ENCODE peak calls at places on chromosomes 1 and 21, in ten cellular contexts. One of them, this sample, is unnamed.
A peak's percentile ranks its signal among the peaks of the same experiment; 100 is the strongest.

GRCh38 chr1:67952071-67952470 is 98.4 kb downstream of the DIRAS3 start:
- DNase-seq in suprapubic skin: no peak
- DNase-seq in mammary epithelial cell: peak; percentile 10
- DNase-seq in body of pancreas: no peak
- DNase-seq in cardiac muscle cell: peak; percentile 73
- DNase-seq in left ventricle myocardium inferior: no peak
- DNase-seq in IMR-90: peak; percentile 56
- DNase-seq in heart right ventricle: no peak
- DNase-seq in psoas muscle: no peak
- DNase-seq in fibroblast of lung: peak; percentile 84
- DNase-seq in this sample: no peak

GRCh38 chr1:56034222-56034621 is 545.1 kb downstream of the PLPP3 start:
- DNase-seq in suprapubic skin: no peak
- DNase-seq in mammary epithelial cell: no peak
- DNase-seq in body of pancreas: no peak
- DNase-seq in cardiac muscle cell: peak; percentile 64
- DNase-seq in left ventricle myocardium inferior: no peak
- DNase-seq in IMR-90: peak; percentile 75
- DNase-seq in heart right ventricle: no peak
- DNase-seq in psoas muscle: no peak
- DNase-seq in fibroblast of lung: peak; percentile 67
- DNase-seq in this sample: no peak

GRCh38 chr1:206923009-206923960 is 1.5 kb upstream of the FCMR start:
- DNase-seq in suprapubic skin: no peak
- DNase-seq in mammary epithelial cell: no peak
- DNase-seq in body of pancreas: no peak
- DNase-seq in cardiac muscle cell: no peak
- DNase-seq in left ventricle myocardium inferior: no peak
- DNase-seq in IMR-90: no peak
- DNase-seq in heart right ventricle: no peak
- DNase-seq in psoas muscle: peak; percentile 52
- DNase-seq in fibroblast of lung: no peak
- DNase-seq in this sample: no peak

GRCh38 chr1:25080294-25081209 is 150.5 kb upstream of the RUNX3 start:
- DNase-seq in suprapubic skin: no peak
- DNase-seq in mammary epithelial cell: peak; percentile 56
- DNase-seq in body of pancreas: no peak
- DNase-seq in cardiac muscle cell: peak; percentile 23
- DNase-seq in left ventricle myocardium inferior: no peak
- DNase-seq in IMR-90: peak; percentile 14
- DNase-seq in heart right ventricle: no peak
- DNase-seq in psoas muscle: no peak
- DNase-seq in fibroblast of lung: peak; percentile 15
- DNase-seq in this sample: no peak

GRCh38 chr21:45110873-45111624 is 36.7 kb downstream of the ADARB1 start:
- DNase-seq in suprapubic skin: no peak
- DNase-seq in mammary epithelial cell: no peak
- DNase-seq in body of pancreas: no peak
- DNase-seq in cardiac muscle cell: no peak
- DNase-seq in left ventricle myocardium inferior: no peak
- DNase-seq in IMR-90: no peak
- DNase-seq in heart right ventricle: no peak
- DNase-seq in psoas muscle: no peak
- DNase-seq in fibroblast of lung: no peak
- DNase-seq in this sample: no peak

GRCh38 chr1:40351124-40351523 is 22.4 kb upstream of the SMAP2 start:
- DNase-seq in suprapubic skin: no peak
- DNase-seq in mammary epithelial cell: no peak
- DNase-seq in body of pancreas: no peak
- DNase-seq in cardiac muscle cell: no peak
- DNase-seq in left ventricle myocardium inferior: no peak
- DNase-seq in IMR-90: no peak
- DNase-seq in heart right ventricle: no peak
- DNase-seq in psoas muscle: no peak
- DNase-seq in fibroblast of lung: no peak
- DNase-seq in this sample: no peak

GRCh38 chr21:36549470-36549869 is 69.5 kb upstream of the CLDN14 start:
- DNase-seq in suprapubic skin: no peak
- DNase-seq in mammary epithelial cell: no peak
- DNase-seq in body of pancreas: no peak
- DNase-seq in cardiac muscle cell: no peak
- DNase-seq in left ventricle myocardium inferior: no peak
- DNase-seq in IMR-90: no peak
- DNase-seq in heart right ventricle: no peak
- DNase-seq in psoas muscle: no peak
- DNase-seq in fibroblast of lung: no peak
- DNase-seq in this sample: no peak

GRCh38 chr1:1462318-1462966 is 9.1 kb upstream of the ATAD3B start:
- DNase-seq in suprapubic skin: no peak
- DNase-seq in mammary epithelial cell: peak; percentile 68
- DNase-seq in body of pancreas: peak; percentile 60
- DNase-seq in cardiac muscle cell: peak; percentile 56
- DNase-seq in left ventricle myocardium inferior: peak; percentile 32
- DNase-seq in IMR-90: no peak
- DNase-seq in heart right ventricle: peak; percentile 51
- DNase-seq in psoas muscle: no peak
- DNase-seq in fibroblast of lung: no peak
- DNase-seq in this sample: no peak

GRCh38 chr1:35175067-35176001 is 17.6 kb downstream of the SFPQ start:
- DNase-seq in suprapubic skin: no peak
- DNase-seq in mammary epithelial cell: no peak
- DNase-seq in body of pancreas: no peak
- DNase-seq in cardiac muscle cell: no peak
- DNase-seq in left ventricle myocardium inferior: no peak
- DNase-seq in IMR-90: no peak
- DNase-seq in heart right ventricle: no peak
- DNase-seq in psoas muscle: no peak
- DNase-seq in fibroblast of lung: no peak
- DNase-seq in this sample: no peak

GRCh38 chr21:38920631-38921398 is 115.1 kb downstream of the ETS2 start:
- DNase-seq in suprapubic skin: no peak
- DNase-seq in mammary epithelial cell: no peak
- DNase-seq in body of pancreas: no peak
- DNase-seq in cardiac muscle cell: peak; percentile 76
- DNase-seq in left ventricle myocardium inferior: no peak
- DNase-seq in IMR-90: peak; percentile 72
- DNase-seq in heart right ventricle: no peak
- DNase-seq in psoas muscle: no peak
- DNase-seq in fibroblast of lung: peak; percentile 80
- DNase-seq in this sample: no peak

GRCh38 chr1:58715108-58715507 is 15.2 kb upstream of the MYSM1 start:
- DNase-seq in suprapubic skin: no peak
- DNase-seq in mammary epithelial cell: no peak
- DNase-seq in body of pancreas: no peak
- DNase-seq in cardiac muscle cell: no peak
- DNase-seq in left ventricle myocardium inferior: no peak
- DNase-seq in IMR-90: no peak
- DNase-seq in heart right ventricle: no peak
- DNase-seq in psoas muscle: no peak
- DNase-seq in fibroblast of lung: no peak
- DNase-seq in this sample: no peak
- TF ChIP-seq CTCF in suprapubic skin: no peak
- TF ChIP-seq CTCF in mammary epithelial cell: no peak
- TF ChIP-seq CTCF in body of pancreas: no peak
- TF ChIP-seq CTCF in cardiac muscle cell: no peak
- TF ChIP-seq CTCF in left ventricle myocardium inferior: no peak
- TF ChIP-seq CTCF in IMR-90: no peak
- TF ChIP-seq CTCF in heart right ventricle: no peak
- TF ChIP-seq CTCF in psoas muscle: no peak
- TF ChIP-seq CTCF in fibroblast of lung: no peak
- TF ChIP-seq CTCF in this sample: no peak

GRCh38 chr1:22418352-22418751 is 33.3 kb upstream of the ZBTB40 start:
- DNase-seq in suprapubic skin: no peak
- DNase-seq in mammary epithelial cell: no peak
- DNase-seq in body of pancreas: no peak
- DNase-seq in cardiac muscle cell: no peak
- DNase-seq in left ventricle myocardium inferior: no peak
- DNase-seq in IMR-90: no peak
- DNase-seq in heart right ventricle: no peak
- DNase-seq in psoas muscle: no peak
- DNase-seq in fibroblast of lung: no peak
- DNase-seq in this sample: no peak
- H3K36me3 ChIP-seq in suprapubic skin: no peaks in the 10 kb centered on the region
- H3K36me3 ChIP-seq in mammary epithelial cell: no peaks in the 10 kb centered on the region
- H3K36me3 ChIP-seq in body of pancreas: no peaks in the 10 kb centered on the region
- H3K36me3 ChIP-seq in cardiac muscle cell: no peaks in the 10 kb centered on the region
- H3K36me3 ChIP-seq in left ventricle myocardium inferior: no peaks in the 10 kb centered on the region
- H3K36me3 ChIP-seq in IMR-90: no peaks in the 10 kb centered on the region
- H3K36me3 ChIP-seq in heart right ventricle: no peaks in the 10 kb centered on the region
- H3K36me3 ChIP-seq in psoas muscle: no peaks in the 10 kb centered on the region
- H3K36me3 ChIP-seq in fibroblast of lung: no peaks in the 10 kb centered on the region
- H3K36me3 ChIP-seq in this sample: no peaks in the 10 kb centered on the region

GRCh38 chr1:116854294-116854693 is 55.4 kb upstream of the PTGFRN start:
- DNase-seq in suprapubic skin: no peak
- DNase-seq in mammary epithelial cell: no peak
- DNase-seq in body of pancreas: no peak
- DNase-seq in cardiac muscle cell: no peak
- DNase-seq in left ventricle myocardium inferior: no peak
- DNase-seq in IMR-90: no peak
- DNase-seq in heart right ventricle: no peak
- DNase-seq in psoas muscle: no peak
- DNase-seq in fibroblast of lung: no peak
- DNase-seq in this sample: no peak
- TF ChIP-seq CTCF in suprapubic skin: no peak
- TF ChIP-seq CTCF in mammary epithelial cell: peak; percentile 21
- TF ChIP-seq CTCF in body of pancreas: peak; percentile 12
- TF ChIP-seq CTCF in cardiac muscle cell: peak; percentile 17
- TF ChIP-seq CTCF in left ventricle myocardium inferior: peak; percentile 46
- TF ChIP-seq CTCF in IMR-90: no peak
- TF ChIP-seq CTCF in heart right ventricle: peak; percentile 19
- TF ChIP-seq CTCF in psoas muscle: no peak
- TF ChIP-seq CTCF in fibroblast of lung: no peak
- TF ChIP-seq CTCF in this sample: no peak

DNA sequence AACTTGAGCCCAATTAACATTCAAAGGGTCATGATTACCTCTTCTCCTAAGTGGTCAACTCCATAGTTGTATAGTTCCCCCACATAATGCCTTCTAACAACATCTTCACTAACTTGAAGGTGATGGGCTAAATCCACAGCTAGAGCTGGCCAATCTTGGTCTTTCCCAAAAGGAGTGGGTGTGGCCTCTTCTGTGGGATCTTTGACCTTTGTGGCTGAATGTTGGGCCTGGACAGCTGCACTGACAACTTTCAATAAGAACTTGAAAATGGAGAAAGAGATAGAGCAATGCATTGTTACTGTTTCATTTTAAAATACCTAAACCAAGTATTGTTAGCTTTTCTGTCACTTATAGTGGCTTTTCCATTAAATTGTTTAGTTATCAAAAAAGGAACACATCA is 59.2 kb downstream of the IARS2 start:
- DNase-seq in suprapubic skin: no peak
- DNase-seq in mammary epithelial cell: no peak
- DNase-seq in body of pancreas: no peak
- DNase-seq in cardiac muscle cell: no peak
- DNase-seq in left ventricle myocardium inferior: no peak
- DNase-seq in IMR-90: no peak
- DNase-seq in heart right ventricle: no peak
- DNase-seq in psoas muscle: no peak
- DNase-seq in fibroblast of lung: no peak
- DNase-seq in this sample: no peak
- H3K36me3 ChIP-seq in suprapubic skin: peaks cover 72% of the 10 kb centered on the region
- H3K36me3 ChIP-seq in mammary epithelial cell: peaks cover 46% of the 10 kb centered on the region
- H3K36me3 ChIP-seq in body of pancreas: peaks cover 21% of the 10 kb centered on the region
- H3K36me3 ChIP-seq in cardiac muscle cell: peaks cover 55% of the 10 kb centered on the region
- H3K36me3 ChIP-seq in left ventricle myocardium inferior: peaks cover 65% of the 10 kb centered on the region
- H3K36me3 ChIP-seq in IMR-90: peaks cover 27% of the 10 kb centered on the region
- H3K36me3 ChIP-seq in heart right ventricle: peaks cover 100% of the 10 kb centered on the region
- H3K36me3 ChIP-seq in psoas muscle: peaks cover 93% of the 10 kb centered on the region
- H3K36me3 ChIP-seq in fibroblast of lung: peaks cover 5% of the 10 kb centered on the region
- H3K36me3 ChIP-seq in this sample: peaks cover 2% of the 10 kb centered on the region

DNA sequence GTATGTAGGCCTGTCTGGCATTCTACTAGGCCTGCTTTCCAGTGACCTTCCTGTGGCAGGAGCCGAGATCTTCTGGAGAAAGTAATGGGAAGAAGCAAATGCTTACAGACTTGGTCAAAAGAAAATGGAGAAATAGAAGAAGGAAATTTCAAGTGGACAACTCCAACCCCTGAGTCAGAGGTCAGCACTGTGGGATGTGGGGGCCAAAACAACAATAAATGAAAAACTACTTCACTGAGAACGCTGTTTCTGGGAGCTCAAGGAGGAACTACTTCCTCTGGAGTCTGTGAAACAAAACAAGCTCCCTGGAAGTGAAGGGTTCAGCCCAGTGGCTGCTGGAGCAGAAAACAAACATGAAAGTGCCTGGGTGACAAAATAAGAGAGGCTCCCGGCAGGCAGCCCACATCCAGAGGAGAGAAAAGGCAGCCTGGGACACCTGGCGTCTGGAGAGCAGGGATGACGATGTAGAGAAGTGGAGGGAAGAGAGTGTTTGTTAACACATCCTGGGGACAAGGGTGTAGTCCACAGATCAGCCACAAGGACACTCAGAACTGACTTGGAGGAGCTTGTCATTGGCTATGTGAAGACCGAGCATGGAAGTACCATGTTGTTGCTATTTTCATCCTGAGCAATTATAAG is 355.2 kb downstream of the SMYD3 start:
- DNase-seq in suprapubic skin: no peak
- DNase-seq in mammary epithelial cell: no peak
- DNase-seq in body of pancreas: no peak
- DNase-seq in cardiac muscle cell: no peak
- DNase-seq in left ventricle myocardium inferior: no peak
- DNase-seq in IMR-90: peak; percentile 9
- DNase-seq in heart right ventricle: no peak
- DNase-seq in psoas muscle: no peak
- DNase-seq in fibroblast of lung: no peak
- DNase-seq in this sample: no peak
- TF ChIP-seq CTCF in suprapubic skin: no peak
- TF ChIP-seq CTCF in mammary epithelial cell: no peak
- TF ChIP-seq CTCF in body of pancreas: no peak
- TF ChIP-seq CTCF in cardiac muscle cell: no peak
- TF ChIP-seq CTCF in left ventricle myocardium inferior: no peak
- TF ChIP-seq CTCF in IMR-90: no peak
- TF ChIP-seq CTCF in heart right ventricle: no peak
- TF ChIP-seq CTCF in psoas muscle: no peak
- TF ChIP-seq CTCF in fibroblast of lung: no peak
- TF ChIP-seq CTCF in this sample: no peak

DNA sequence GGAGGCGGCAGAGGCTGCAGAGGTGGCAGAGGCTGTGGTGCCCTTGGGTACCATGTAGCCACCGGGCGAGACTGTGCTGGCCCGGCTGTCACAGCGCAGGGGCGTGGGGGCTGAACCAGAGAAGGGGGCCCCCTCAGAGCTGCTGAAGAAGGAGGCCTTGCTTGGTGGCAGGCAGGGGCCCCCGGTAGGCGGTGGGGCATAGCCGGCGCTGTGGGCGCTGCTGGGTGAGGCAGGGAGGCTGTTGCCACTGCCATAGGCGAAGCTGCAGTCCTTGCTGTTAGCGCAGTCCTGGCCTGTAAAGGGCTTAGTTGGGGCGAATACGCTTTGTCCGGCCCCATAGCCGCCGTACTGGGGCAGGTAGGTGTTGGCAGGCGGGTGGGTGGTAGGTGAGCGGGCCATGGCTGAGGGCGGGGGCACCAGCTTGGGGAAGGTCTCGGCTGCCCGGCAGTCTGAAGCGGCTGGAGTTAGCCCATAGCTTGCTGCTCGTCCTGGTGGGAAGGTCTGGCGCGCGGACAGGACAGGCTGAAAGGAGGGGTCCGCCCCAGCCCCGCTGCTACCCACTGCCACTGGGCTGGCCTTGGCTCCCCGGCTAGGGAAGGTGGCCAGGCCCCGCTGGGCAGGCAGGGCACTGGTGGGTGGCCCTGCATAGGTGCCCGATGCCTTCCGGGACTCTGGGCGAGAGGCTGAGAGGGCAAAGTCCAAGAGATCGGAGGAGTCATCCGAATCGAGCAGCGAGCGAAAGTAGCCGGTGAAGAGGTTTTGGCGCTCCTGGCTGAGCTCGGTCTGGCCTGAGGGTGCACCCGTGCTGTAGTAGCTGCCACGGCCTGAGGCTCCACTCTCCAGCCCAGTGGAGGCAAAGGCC is 54.9 kb downstream of the AHDC1 start:
- DNase-seq in suprapubic skin: no peak
- DNase-seq in mammary epithelial cell: no peak
- DNase-seq in body of pancreas: no peak
- DNase-seq in cardiac muscle cell: no peak
- DNase-seq in left ventricle myocardium inferior: peak; percentile 14
- DNase-seq in IMR-90: no peak
- DNase-seq in heart right ventricle: no peak
- DNase-seq in psoas muscle: no peak
- DNase-seq in fibroblast of lung: no peak
- DNase-seq in this sample: no peak
- H3K36me3 ChIP-seq in suprapubic skin: peaks cover 60% of the 10 kb centered on the region
- H3K36me3 ChIP-seq in mammary epithelial cell: peaks cover 14% of the 10 kb centered on the region
- H3K36me3 ChIP-seq in body of pancreas: peaks cover 2% of the 10 kb centered on the region
- H3K36me3 ChIP-seq in cardiac muscle cell: peaks cover 34% of the 10 kb centered on the region
- H3K36me3 ChIP-seq in left ventricle myocardium inferior: peaks cover 72% of the 10 kb centered on the region
- H3K36me3 ChIP-seq in IMR-90: peaks cover 66% of the 10 kb centered on the region
- H3K36me3 ChIP-seq in heart right ventricle: peaks cover 86% of the 10 kb centered on the region
- H3K36me3 ChIP-seq in psoas muscle: peaks cover 88% of the 10 kb centered on the region
- H3K36me3 ChIP-seq in fibroblast of lung: peaks cover 41% of the 10 kb centered on the region
- H3K36me3 ChIP-seq in this sample: no peaks in the 10 kb centered on the region

This sample was measured in kidney epithelial cell.